ENCODE peak calls at places on chromosomes 6 and 20, in eight cellular contexts. G, N, X, R, W, E, C and O are unnamed samples.

GRCh38 chr20:49312661-49313060 is 34.8 kb upstream of the ZNFX1 start:
- DNase-seq in W (no peak), X (no peak), N (no peak), E (no peak), R (no peak), G (no peak), C (no peak), O (no peak)

GRCh38 chr6:115896538-115897129 is 164.1 kb downstream of the FRK start:
- DNase-seq in E (peak), C (no peak), N (peak), R (peak), X (peak), W (no peak), G (no peak), O (no peak)

GRCh38 chr6:6821639-6822261 is 233.2 kb downstream of the LY86 start:
- DNase-seq in G (no peak), E (no peak), W (no peak), C (no peak), X (no peak), R (no peak), N (no peak), O (no peak)

GRCh38 chr6:28134015-28134414 is 7.7 kb upstream of the ZKSCAN8 start:
- DNase-seq in C (no peak), R (peak), X (peak), G (no peak), E (peak), W (peak), N (no peak), O (no peak)

GRCh38 chr20:61333484-61334108 is 81.5 kb downstream of the CDH4 start:
- DNase-seq in E (no peak), W (no peak), R (no peak), X (no peak), N (no peak), C (no peak), G (no peak), O (no peak)

GRCh38 chr20:4795394-4795793 is 73.7 kb downstream of the PRND start:
- DNase-seq in N (peak), R (peak), G (no peak), C (no peak), X (peak), W (peak), E (peak), O (peak)

GRCh38 chr20:50834599-50835005 is 39.7 kb downstream of the BCAS4 start:
- DNase-seq in C (no peak), N (peak), X (peak), W (no peak), R (peak), G (no peak), E (peak), O (peak)

GRCh38 chr6:37142047-37142614 is 27.8 kb upstream of the PIM1 start:
- DNase-seq in N (no peak), X (no peak), W (no peak), R (no peak), G (no peak), E (peak), C (no peak), O (no peak)

GRCh38 chr20:29740951-29741593 is 1516.4 kb upstream of the DEFB115 start:
- DNase-seq in N (no peak), G (no peak), E (no peak), W (peak), C (no peak), X (no peak), R (no peak), O (no peak)

GRCh38 chr6:143556529-143556928 is 45.0 kb upstream of the FUCA2 start:
- DNase-seq in R (no peak), E (peak), C (no peak), W (peak), G (no peak), X (peak), N (peak), O (peak)

GRCh38 chr20:37081717-37082289 is 14.0 kb downstream of the RBL1 start:
- DNase-seq in N (no peak), W (peak), G (peak), X (peak), C (no peak), R (no peak), E (no peak), O (no peak)

GRCh38 chr20:57374343-57374930 is 16.8 kb upstream of the RBM38 start:
- DNase-seq in W (no peak), C (no peak), E (no peak), G (no peak), R (no peak), N (no peak), X (no peak), O (no peak)

GRCh38 chr6:56048601-56049000 is 173.2 kb upstream of the BMP5 start:
- DNase-seq in C (no peak), R (no peak), X (no peak), W (no peak), E (no peak), N (no peak), G (no peak), O (no peak)

GRCh38 chr6:26318459-26319404 is 46.3 kb upstream of the BTN3A2 start:
- DNase-seq in X (no peak), W (peak), G (no peak), C (no peak), R (no peak), N (no peak), E (no peak), O (no peak)

GRCh38 chr6:105459049-105459448 is 56.2 kb upstream of the PREP start:
- DNase-seq in C (no peak), G (no peak), N (no peak), X (no peak), W (no peak), E (peak), R (peak), O (no peak)

GRCh38 chr6:164109770-164110140 is 695.2 kb downstream of the QKI start:
- DNase-seq in W (peak), R (no peak), X (no peak), N (no peak), E (peak), G (no peak), C (peak), O (no peak)

GRCh38 chr6:27688014-27688586 is 215.2 kb upstream of the ZNF184 start:
- DNase-seq in G (peak), N (peak), R (peak), W (peak), X (peak), E (peak), C (peak), O (peak)

GRCh38 chr20:19026901-19027644 is 185.4 kb upstream of the SLC24A3 start:
- DNase-seq in X (no peak), N (no peak), C (no peak), W (peak), E (no peak), R (no peak), G (no peak), O (no peak)

GRCh38 chr6:73566954-73567591 is 46.2 kb upstream of the EEF1A1 start:
- DNase-seq in E (peak), X (peak), W (no peak), R (no peak), N (no peak), C (no peak), G (peak), O (no peak)

GRCh38 chr6:36615018-36615761 is 21.0 kb downstream of the SRSF3 start:
- DNase-seq in W (peak), R (peak), X (peak), C (no peak), E (peak), G (no peak), N (no peak), O (no peak)

GRCh38 chr6:162973141-162973872 is 245.5 kb downstream of the PACRG start:
- DNase-seq in R (no peak), G (no peak), E (no peak), N (no peak), C (no peak), X (no peak), W (no peak), O (no peak)

GRCh38 chr6:105780146-105780860 is 305.8 kb upstream of the PRDM1 start:
- DNase-seq in G (no peak), R (peak), W (no peak), E (peak), C (no peak), N (no peak), X (no peak), O (no peak)

GRCh38 chr20:15031546-15032351 is 694.3 kb upstream of the FLRT3 start:
- DNase-seq in C (no peak), G (no peak), W (no peak), E (no peak), N (no peak), X (no peak), R (no peak), O (no peak)

GRCh38 chr6:139883776-139884175 is 509.3 kb upstream of the CITED2 start:
- DNase-seq in E (peak), R (no peak), X (peak), N (no peak), W (no peak), C (no peak), G (no peak), O (no peak)

GRCh38 chr6:20313086-20313485 is 88.6 kb upstream of the E2F3 start:
- DNase-seq in C (no peak), W (no peak), X (no peak), N (no peak), G (no peak), E (no peak), R (no peak), O (no peak)

GRCh38 chr6:4133941-4134838 is 1.2 kb downstream of the ECI2 start:
- DNase-seq in X (peak), R (peak), G (peak), E (peak), C (no peak), W (peak), N (no peak), O (no peak)

GRCh38 chr6:45416700-45417099 is 39.0 kb upstream of the SUPT3H start:
- DNase-seq in X (peak), G (no peak), E (peak), W (no peak), R (no peak), N (no peak), C (no peak), O (no peak)

DNA sequence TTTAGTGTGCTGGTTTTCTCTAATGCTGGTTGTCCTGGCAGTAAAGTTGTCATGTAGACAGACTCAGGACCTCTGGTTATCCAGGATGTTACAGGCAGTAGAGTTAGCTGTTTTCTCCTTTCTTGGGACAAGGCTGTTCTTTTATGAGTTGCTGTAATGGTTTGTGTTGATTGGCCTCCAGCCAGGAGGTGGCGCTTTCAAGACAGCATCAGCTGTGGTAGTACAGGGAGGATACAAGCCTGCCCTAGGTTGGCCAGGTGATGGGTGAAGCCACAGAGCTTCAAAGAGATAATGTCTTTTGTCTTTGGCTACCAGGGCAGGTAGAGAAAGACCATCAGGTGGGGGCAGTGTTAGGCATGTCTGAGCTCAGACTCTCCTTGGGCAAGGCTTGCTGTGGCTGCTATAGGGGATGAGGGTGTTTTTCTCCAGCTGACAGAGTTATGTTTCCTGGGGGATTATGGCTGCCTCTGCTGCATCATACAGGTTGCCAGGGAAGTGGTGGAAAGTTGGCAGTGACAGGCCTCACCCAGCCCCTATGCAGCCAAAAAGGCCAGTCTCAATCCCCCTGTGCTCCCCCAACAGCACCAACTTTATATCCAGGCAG is 127.2 kb upstream of the TAB2 start:
- DNase-seq in W (peak), G (peak), C (no peak), N (no peak), R (peak), E (peak), X (peak), O (no peak)
- TF ChIP-seq CTCF in W (peak), G (peak), C (no peak), N (no peak), R (peak), E (no peak), X (no peak), O (no peak)

DNA sequence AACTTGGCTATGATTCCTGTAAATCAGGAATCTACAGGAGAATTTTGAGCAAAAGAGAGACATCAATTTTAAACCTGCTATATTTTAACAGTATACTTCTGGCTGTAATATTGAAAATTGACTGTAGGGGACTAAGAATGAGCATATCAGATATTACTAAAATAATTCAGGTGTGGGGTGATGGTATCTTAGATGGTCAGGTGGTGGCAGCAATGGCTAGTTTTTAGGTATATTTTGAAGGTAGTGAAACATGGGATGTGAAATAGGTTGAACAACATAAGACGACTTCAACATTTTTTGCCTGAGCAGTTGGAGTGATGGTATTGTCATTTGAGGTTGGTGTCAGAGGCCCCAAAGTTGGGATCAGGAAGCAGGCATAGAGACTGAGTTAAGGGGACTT is 32.1 kb downstream of the FAM83B start:
- DNase-seq in N (no peak), C (no peak), X (no peak), G (no peak), W (no peak), E (no peak), R (peak), O (no peak)
- TF ChIP-seq CTCF in N (no peak), C (no peak), X (no peak), G (peak), W (peak), E (peak), R (peak), O (no peak)

GRCh38 chr6:161561938-161562337 is 288.1 kb upstream of the AGPAT4 start:
- DNase-seq in C (no peak), N (no peak), G (no peak), E (no peak), X (no peak), R (no peak), W (no peak), O (no peak)

GRCh38 chr6:161554883-161555282 is 281.0 kb upstream of the AGPAT4 start:
- DNase-seq in N (no peak), R (no peak), X (no peak), E (no peak), W (no peak), C (no peak), G (no peak), O (no peak)

GRCh38 chr6:161557333-161558107 is 283.7 kb upstream of the AGPAT4 start:
- DNase-seq in X (no peak), E (no peak), G (no peak), N (no peak), W (peak), R (no peak), C (no peak), O (no peak)
- TF ChIP-seq CTCF in X (no peak), E (no peak), G (no peak), N (no peak), W (peak), R (no peak), C (no peak), O (no peak)

GRCh38 chr20:44886276-44886671 is 769 bp downstream of the YWHAB start:
- DNase-seq in C (no peak), N (no peak), X (no peak), W (no peak), E (no peak), R (no peak), G (no peak), O (no peak)

GRCh38 chr20:44884907-44885391 is 556 bp upstream of the YWHAB start:
- DNase-seq in E (no peak), W (no peak), X (no peak), R (no peak), C (no peak), G (no peak), N (no peak), O (no peak)

GRCh38 chr20:44886828-44887227 is 1.3 kb downstream of the YWHAB start:
- DNase-seq in C (no peak), X (no peak), E (no peak), W (no peak), N (no peak), G (no peak), R (no peak), O (no peak)

GRCh38 chr20:44887466-44887865 is 2.0 kb downstream of the YWHAB start:
- DNase-seq in G (no peak), R (no peak), C (no peak), W (no peak), X (no peak), E (no peak), N (no peak), O (no peak)

GRCh38 chr20:44885392-44886275 is at the start of gene YWHAB:
- DNase-seq in N (peak), C (peak), E (peak), R (peak), G (peak), W (peak), X (peak), O (peak)
- TF ChIP-seq CTCF in N (peak), C (peak), E (no peak), R (no peak), G (peak), W (peak), X (no peak), O (no peak)

GRCh38 chr6:21332077-21332476 is 261.5 kb upstream of the SOX4 start:
- DNase-seq in C (no peak), W (no peak), N (no peak), E (no peak), X (no peak), R (no peak), G (no peak), O (no peak)
- TF ChIP-seq CTCF in C (peak), W (peak), N (no peak), E (no peak), X (no peak), R (peak), G (no peak), O (no peak)

GRCh38 chr20:22098451-22098850 is 393.0 kb downstream of the PAX1 start:
- DNase-seq in E (no peak), N (no peak), C (no peak), G (no peak), W (no peak), R (no peak), X (no peak), O (no peak)
- TF ChIP-seq CTCF in E (no peak), N (no peak), C (no peak), G (no peak), W (peak), R (no peak), X (no peak), O (no peak)